ENCODE peak calls at places on chromosomes 7 and 10, in seven cellular contexts. Z, B, I, O, T, D and L are unnamed samples.
A peak's percentile ranks its signal among the peaks of the same experiment; 100 is the strongest.

GRCh38 chr10:91598211-91598981 is 34.5 kb downstream of the PPP1R3C start:
- DNase-seq in Z (no peak), B (no peak), I (peak; percentile 93), O (no peak), T (no peak), D (peak; percentile 72), L (peak; percentile 83)

GRCh38 chr10:35409094-35409582 is 72.8 kb downstream of the CCNY start:
- DNase-seq in Z (no peak), B (no peak), I (peak; percentile 57), O (peak; percentile 65), T (no peak), D (peak; percentile 45), L (peak; percentile 77)

GRCh38 chr10:62858364-62858763 is 42.2 kb upstream of the EGR2 start:
- DNase-seq in Z (no peak), B (no peak), I (no peak), O (no peak), T (no peak), D (no peak), L (no peak)

GRCh38 chr10:31644931-31645633 is 283.5 kb downstream of the ARHGAP12 start:
- DNase-seq in Z (no peak), B (no peak), I (no peak), O (no peak), T (no peak), D (no peak), L (no peak)

GRCh38 chr7:29304756-29305155 is 110.2 kb downstream of the CHN2 start:
- DNase-seq in Z (no peak), B (no peak), I (no peak), O (no peak), T (no peak), D (no peak), L (no peak)

GRCh38 chr10:129386415-129387257 is 80.4 kb upstream of the MGMT start:
- DNase-seq in Z (no peak), B (no peak), I (no peak), O (no peak), T (no peak), D (no peak), L (no peak)

GRCh38 chr10:76040107-76040829 is 608.8 kb downstream of the LRMDA start:
- DNase-seq in Z (no peak), B (no peak), I (no peak), O (no peak), T (no peak), D (peak; percentile 7), L (no peak)

GRCh38 chr7:42096681-42097637 is 140.1 kb downstream of the GLI3 start:
- DNase-seq in Z (no peak), B (no peak), I (no peak), O (peak; percentile 61), T (no peak), D (no peak), L (peak; percentile 56)

GRCh38 chr7:146681487-146681886 is 564.9 kb downstream of the CNTNAP2 start:
- DNase-seq in Z (no peak), B (no peak), I (no peak), O (no peak), T (no peak), D (no peak), L (no peak)

GRCh38 chr7:107486041-107486440 is 16.2 kb downstream of the GPR22 start:
- DNase-seq in Z (no peak), B (no peak), I (no peak), O (no peak), T (no peak), D (no peak), L (no peak)

GRCh38 chr7:69109131-69109740 is 489.0 kb upstream of the AUTS2 start:
- DNase-seq in Z (no peak), B (no peak), I (no peak), O (no peak), T (no peak), D (no peak), L (no peak)

GRCh38 chr10:22341190-22341935 is 3.9 kb upstream of the SPAG6 start:
- DNase-seq in Z (no peak), B (no peak), I (no peak), O (peak; percentile 37), T (no peak), D (no peak), L (no peak)

GRCh38 chr7:55436457-55436856 is 71.3 kb downstream of the LANCL2 start:
- DNase-seq in Z (no peak), B (no peak), I (no peak), O (no peak), T (no peak), D (no peak), L (no peak)

GRCh38 chr7:130421685-130422084 is 19.1 kb downstream of the CEP41 start:
- DNase-seq in Z (no peak), B (peak; percentile 72), I (no peak), O (no peak), T (no peak), D (no peak), L (peak; percentile 52)

GRCh38 chr7:27248911-27249723 is 6.5 kb downstream of the EVX1 start:
- DNase-seq in Z (no peak), B (no peak), I (no peak), O (no peak), T (no peak), D (peak; percentile 26), L (no peak)

GRCh38 chr10:48519731-48520506 is 85.0 kb downstream of the ARHGAP22 start:
- DNase-seq in Z (no peak), B (no peak), I (no peak), O (no peak), T (no peak), D (no peak), L (no peak)

GRCh38 chr10:98106531-98106930 is 27.9 kb upstream of the R3HCC1L start:
- DNase-seq in Z (no peak), B (no peak), I (peak; percentile 44), O (no peak), T (no peak), D (no peak), L (no peak)